ENCODE peak calls at places on chromosomes 16 and 17, in eight cellular contexts. X is H1, Y is sigmoid colon, P is transverse colon, A is esophagus muscularis mucosa, Q is stomach, N is spleen, E is GM12878. G is an unnamed sample.

GRCh38 chr16:9311303-9311954 is 220.0 kb downstream of the HAPSTR1 start:
- DNase-seq in Q (no peak), Y (no peak), X (peak; percentile 39), E (no peak), N (no peak), A (no peak), P (peak; percentile 42), G (no peak)

GRCh38 chr16:2663553-2664521 is 18.5 kb upstream of the KCTD5 start:
- DNase-seq in N (no peak), P (peak; percentile 54), Q (no peak), E (no peak), Y (no peak), X (no peak), A (no peak), G (no peak)

GRCh38 chr16:25707982-25708583 is 16.3 kb downstream of the HS3ST4 start:
- DNase-seq in A (no peak), Q (peak; percentile 42), N (no peak), E (no peak), X (no peak), Y (no peak), P (peak; percentile 10), G (no peak)

GRCh38 chr17:74569392-74570003 is 2.2 kb upstream of the CD300H start:
- DNase-seq in Q (peak; percentile 35), Y (no peak), P (peak; percentile 14), A (no peak), X (no peak), E (no peak), N (no peak), G (no peak)

GRCh38 chr16:75121949-75122568 is 5.5 kb upstream of the LDHD start:
- DNase-seq in A (no peak), Y (no peak), X (no peak), N (no peak), E (no peak), P (no peak), Q (no peak), G (no peak)

GRCh38 chr17:79700574-79700973 is 30.2 kb upstream of the ENPP7 start:
- DNase-seq in E (no peak), N (no peak), A (no peak), Q (no peak), P (no peak), X (no peak), Y (no peak), G (no peak)

GRCh38 chr16:2115591-2115973 is 20.1 kb downstream of the PKD1 start:
- DNase-seq in E (no peak), A (no peak), Q (no peak), N (no peak), X (no peak), Y (no peak), P (no peak), G (no peak)

GRCh38 chr16:56742030-56742984 is 12.4 kb downstream of the NUP93 start:
- DNase-seq in A (no peak), Y (no peak), Q (no peak), N (no peak), P (no peak), X (no peak), E (no peak), G (no peak)

GRCh38 chr17:42980274-42980765 is at the start of gene RUNDC1:
- DNase-seq in P (peak; percentile 99), N (peak; percentile 98), Y (peak; percentile 95), X (no peak), Q (peak; percentile 97), A (peak; percentile 96), E (peak; percentile 51), G (no peak)

GRCh38 chr17:74419862-74420492 is 11.9 kb upstream of the GPRC5C start:
- DNase-seq in P (peak; percentile 61), Y (no peak), X (no peak), E (no peak), A (no peak), N (no peak), Q (peak; percentile 66), G (no peak)

GRCh38 chr17:6526362-6527152 is 29.8 kb downstream of the PITPNM3 start:
- DNase-seq in X (no peak), Y (peak; percentile 20), A (no peak), Q (no peak), P (no peak), E (no peak), N (no peak), G (no peak)

GRCh38 chr17:12909046-12909445 is 108.8 kb downstream of the ELAC2 start:
- DNase-seq in X (no peak), N (no peak), E (peak; percentile 7), Q (no peak), P (no peak), A (peak; percentile 77), Y (no peak), G (no peak)

GRCh38 chr16:272633-273546 is 2.9 kb downstream of the RGS11 start:
- DNase-seq in N (no peak), Q (no peak), P (no peak), E (no peak), Y (no peak), A (no peak), X (no peak), G (no peak)

GRCh38 chr16:27777527-27777926 is 227.6 kb downstream of the KATNIP start:
- DNase-seq in N (peak; percentile 50), Y (no peak), Q (no peak), P (no peak), E (no peak), A (no peak), X (no peak), G (no peak)

GRCh38 chr16:2386990-2387389 is 42.3 kb upstream of the CCNF start:
- DNase-seq in Y (no peak), N (no peak), E (no peak), X (peak; percentile 73), Q (no peak), P (no peak), A (no peak), G (no peak)

DNA sequence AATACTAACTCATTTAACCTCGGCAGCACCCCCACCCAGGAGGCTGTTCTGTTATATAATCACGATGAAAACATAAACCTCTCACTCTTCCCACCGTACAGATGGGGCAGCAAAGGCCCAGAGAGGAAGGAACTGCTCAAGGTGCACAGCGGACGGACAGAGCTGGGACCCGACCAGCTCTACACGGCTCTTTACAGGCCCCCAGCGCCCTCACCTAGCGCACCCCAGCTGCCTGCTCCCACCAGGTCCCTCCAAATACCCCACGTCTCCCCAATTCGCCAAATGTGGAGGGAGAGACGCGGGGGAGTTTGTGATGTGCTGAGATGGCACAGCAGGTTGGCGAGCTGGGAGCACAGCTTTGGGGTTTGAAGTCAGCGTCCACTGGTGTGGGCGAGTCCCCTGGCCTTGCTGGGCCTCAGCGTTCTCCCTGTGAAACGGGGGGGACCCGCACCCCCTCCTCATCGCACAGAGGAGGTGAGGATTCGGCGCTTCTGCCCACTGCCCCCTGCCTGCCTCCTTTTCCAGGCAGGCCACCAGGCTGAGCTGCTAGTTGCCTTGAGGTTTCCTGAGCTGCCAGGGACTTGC is 54.1 kb downstream of the CBFA2T3 start:
- DNase-seq in A (no peak), E (no peak), N (no peak), X (no peak), Q (no peak), P (no peak), Y (no peak), G (no peak)
- H3K27ac ChIP-seq in A (peak overlapping the region; percentile 60), E (no peak overlapping the region), N (peak overlapping the region; percentile 23), X (no peak overlapping the region), Q (peak overlapping the region; percentile 26), P (no peak overlapping the region), Y (no peak overlapping the region), G (no peak overlapping the region)

DNA sequence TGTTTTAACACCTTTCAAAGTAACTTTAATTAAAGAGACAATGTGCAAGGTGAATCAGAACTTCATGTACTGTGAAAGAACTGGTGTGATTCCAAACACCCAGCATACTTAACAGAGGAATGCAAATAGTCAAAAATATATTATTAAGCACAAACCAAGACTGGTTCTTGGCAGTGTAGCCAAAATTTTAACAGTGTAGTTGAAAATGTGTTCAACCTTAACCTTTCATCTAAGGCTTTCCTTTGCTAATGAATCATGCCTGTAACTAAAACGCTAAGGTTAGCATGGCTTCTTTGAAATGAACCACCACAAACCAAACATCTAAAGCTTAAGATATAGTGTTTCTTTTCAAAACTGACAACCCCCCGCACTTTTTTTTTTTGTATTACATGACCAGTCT is 146.3 kb upstream of the AXIN2 start:
- DNase-seq in Q (no peak), E (no peak), A (no peak), Y (no peak), P (no peak), N (no peak), X (no peak), G (no peak)
- TF ChIP-seq POLR2AphosphoS5 in Q (no peak), E (no peak), A (peak; percentile 56), Y (peak; percentile 75), P (no peak), N (no peak), X (no peak), G (no peak)

GRCh38 chr16:30893082-30893743 is 664 bp downstream of the BCL7C start:
- DNase-seq in P (no peak), X (no peak), E (no peak), A (no peak), Q (no peak), Y (no peak), N (peak; percentile 88), G (no peak)

GRCh38 chr16:30892670-30893069 is 1.2 kb downstream of the BCL7C start:
- DNase-seq in E (no peak), N (no peak), A (no peak), Y (no peak), Q (no peak), X (no peak), P (no peak), G (no peak)

GRCh38 chr16:30895592-30896202 is 717 bp upstream of the CTF1 start:
- DNase-seq in Q (no peak), Y (no peak), X (no peak), E (no peak), N (peak; percentile 79), P (no peak), A (no peak), G (no peak)

GRCh38 chr16:30894540-30895368 is 877 bp upstream of the BCL7C start:
- DNase-seq in A (no peak), X (no peak), N (no peak), Y (no peak), Q (no peak), E (no peak), P (no peak), G (no peak)

DNA sequence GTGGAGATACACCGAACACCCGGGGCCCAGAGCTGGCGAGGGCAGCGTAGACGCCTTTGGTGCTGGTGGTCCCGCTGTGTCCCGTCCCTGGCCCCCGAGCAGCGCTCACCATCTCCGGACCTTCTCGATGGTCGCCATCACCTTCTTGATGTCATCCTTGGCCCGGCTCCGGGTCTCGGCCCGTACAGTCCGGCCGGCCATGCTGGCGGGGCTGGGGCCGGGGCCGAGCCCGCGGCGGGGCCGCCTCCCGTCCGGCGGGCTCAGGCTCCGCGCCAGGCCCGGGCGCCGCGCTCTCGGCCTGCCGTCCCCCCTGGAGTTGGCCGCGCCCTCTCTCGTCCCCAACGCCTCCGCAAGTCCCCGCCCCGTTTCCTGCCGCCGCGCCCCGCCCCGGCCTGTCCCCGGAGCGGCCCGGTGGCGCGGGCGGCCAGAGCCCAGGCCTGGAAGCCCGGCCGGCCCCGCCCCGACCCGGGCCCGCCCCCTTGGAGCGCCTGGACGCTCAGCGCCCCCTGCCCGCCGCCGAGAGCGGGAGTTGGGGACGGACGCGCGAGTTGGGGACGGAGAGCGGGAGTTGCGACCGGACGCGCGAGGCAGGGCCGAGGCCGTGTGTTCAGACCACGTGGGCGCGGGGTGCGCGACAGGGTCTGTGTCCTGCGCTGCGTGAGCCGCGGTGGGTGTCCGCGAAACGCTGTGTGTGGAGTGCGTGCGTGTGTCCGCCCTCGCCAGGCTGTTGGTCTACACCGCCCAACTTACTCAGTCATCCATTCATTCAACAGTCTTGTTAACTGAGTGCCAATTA is at the start of gene BCL7C:
- DNase-seq in Q (peak; percentile 94), Y (peak; percentile 95), P (peak; percentile 95), N (peak; percentile 98), X (no peak), A (peak; percentile 96), E (no peak), G (no peak)
- TF ChIP-seq POLR2A in Q (no peak), Y (no peak), P (peak; percentile 42), N (no peak), X (peak; percentile 43), A (no peak), E (peak; percentile 75), G (no peak)

GRCh38 chr16:19690196-19690595 is 27.8 kb downstream of the KNOP1 start:
- DNase-seq in Y (no peak), P (no peak), Q (no peak), N (no peak), A (no peak), E (no peak), X (no peak), G (no peak)
- H3K27ac ChIP-seq in Y (peak overlapping the region; percentile 32), P (no peak overlapping the region), Q (no peak overlapping the region), N (peak overlapping the region; percentile 76), A (no peak overlapping the region), E (no peak overlapping the region), X (no peak overlapping the region), G (peak overlapping the region; percentile 69)

G was measured in vagina.